ENCODE peak calls at places on chromosomes 4 and X, in seven cellular contexts. Q is substantia nigra, M is astrocyte of the spinal cord, B is left lobe of liver, N is aorta, R is AML-193, J is OCI-LY7. G is an unnamed sample.

GRCh38 chr4:168877779-168878491 is 132.1 kb downstream of the CBR4 start:
- DNase-seq in R (no peak), J (no peak), Q (no peak), M (no peak), N (peak), B (peak), G (peak)

GRCh38 chrX:39619182-39620009 is 478.4 kb downstream of the BCOR start:
- DNase-seq in B (no peak), J (no peak), R (no peak), M (no peak), Q (no peak), N (no peak), G (no peak)

GRCh38 chr4:57668621-57669020 is 558.4 kb upstream of the IGFBP7 start:
- DNase-seq in B (no peak), R (no peak), Q (no peak), J (no peak), M (no peak), N (no peak), G (no peak)

GRCh38 chr4:87228561-87228860 is 8.1 kb upstream of the KLHL8 start:
- DNase-seq in M (no peak), B (no peak), N (no peak), J (no peak), Q (no peak), R (no peak), G (no peak)

GRCh38 chr4:7261174-7261573 is 68.8 kb downstream of the SORCS2 start:
- DNase-seq in N (no peak), B (no peak), R (no peak), J (no peak), Q (no peak), M (no peak), G (no peak)

GRCh38 chr4:8616831-8617230 is 24.3 kb downstream of the CPZ start:
- DNase-seq in Q (no peak), J (no peak), B (no peak), N (peak), R (no peak), M (no peak), G (peak)

GRCh38 chr4:47837582-47838294 is at the start of gene CORIN:
- DNase-seq in B (peak), J (no peak), M (no peak), N (no peak), Q (no peak), R (no peak), G (peak)

GRCh38 chr4:154335588-154335987 is 156.0 kb downstream of the DCHS2 start:
- DNase-seq in R (no peak), J (no peak), Q (no peak), M (no peak), N (no peak), B (no peak), G (no peak)

GRCh38 chr4:146661368-146661767 is 22.7 kb downstream of the POU4F2 start:
- DNase-seq in Q (no peak), J (no peak), B (no peak), N (no peak), M (no peak), R (no peak), G (no peak)

GRCh38 chr4:132557660-132558059 is 591.4 kb upstream of the PCDH10 start:
- DNase-seq in Q (no peak), M (no peak), B (no peak), N (no peak), R (no peak), J (peak), G (no peak)

GRCh38 chr4:63790377-63790776 is 618.9 kb downstream of the TECRL start:
- DNase-seq in N (no peak), J (no peak), Q (no peak), B (no peak), R (no peak), M (no peak), G (no peak)

GRCh38 chrX:100494570-100494969 is 84.5 kb upstream of the PCDH19 start:
- DNase-seq in M (no peak), Q (no peak), R (no peak), N (no peak), B (no peak), J (no peak), G (no peak)

GRCh38 chr4:99404595-99405287 is 30.4 kb downstream of the ADH7 start:
- DNase-seq in N (peak), Q (no peak), R (no peak), J (no peak), B (no peak), M (peak), G (no peak)

GRCh38 chr4:3871181-3871852 is 105.1 kb downstream of the ADRA2C start:
- DNase-seq in B (no peak), N (no peak), J (no peak), M (no peak), R (no peak), Q (no peak), G (peak)

GRCh38 chrX:41200785-41201184 is 115.5 kb downstream of the USP9X start:
- DNase-seq in N (no peak), B (no peak), R (no peak), Q (no peak), M (no peak), J (no peak), G (no peak)

GRCh38 chr4:114807357-114807756 is 208.8 kb downstream of the UGT8 start:
- DNase-seq in R (no peak), N (no peak), B (no peak), Q (no peak), J (no peak), M (no peak), G (peak)

GRCh38 chr4:158809611-158810486 is 41.0 kb downstream of the FNIP2 start:
- DNase-seq in R (peak), B (no peak), M (peak), N (no peak), J (peak), Q (no peak), G (no peak)

GRCh38 chr4:7714176-7714575 is 225.5 kb downstream of the AFAP1 start:
- DNase-seq in Q (no peak), M (no peak), B (no peak), J (no peak), N (no peak), R (no peak), G (no peak)

GRCh38 chr4:38687571-38688011 is 23.6 kb downstream of the KLF3 start:
- DNase-seq in R (no peak), B (no peak), N (no peak), J (no peak), M (no peak), Q (no peak), G (no peak)

GRCh38 chr4:42396361-42397255 is 680 bp upstream of the SHISA3 start:
- DNase-seq in N (no peak), R (no peak), Q (no peak), B (no peak), M (peak), J (no peak), G (no peak)

GRCh38 chrX:19017271-19017670 is 33.4 kb upstream of the PHKA2 start:
- DNase-seq in N (no peak), J (peak), M (no peak), B (no peak), Q (no peak), R (peak), G (no peak)

GRCh38 chr4:3311489-3312171 is 18.8 kb downstream of the RGS12 start:
- DNase-seq in J (no peak), M (no peak), Q (no peak), B (no peak), N (peak), R (no peak), G (no peak)

GRCh38 chrX:45621356-45622041 is 420.8 kb upstream of the DIPK2B start:
- DNase-seq in J (no peak), B (no peak), M (peak), R (no peak), Q (no peak), N (no peak), G (no peak)